ENCODE peak calls at places on chromosomes 1 and 21, in four cellular contexts. V is A549, M is K562, X is endothelial cell of umbilical vein. T is an unnamed sample.

GRCh38 chr1:209434066-209434465 is 149.4 kb upstream of the CAMK1G start:
- DNase-seq in V (no peak), M (no peak), X (no peak), T (no peak)

GRCh38 chr1:234558186-234558836 is 51.7 kb downstream of the IRF2BP2 start:
- DNase-seq in V (no peak), M (peak; percentile 42), X (no peak), T (peak; percentile 99)

GRCh38 chr1:224540535-224540934 is 75.6 kb upstream of the CNIH3 start:
- DNase-seq in V (no peak), M (no peak), X (peak; percentile 69), T (no peak)

GRCh38 chr1:238409191-238409846 is 518.6 kb upstream of the ZP4 start:
- DNase-seq in V (no peak), M (no peak), X (no peak), T (peak; percentile 27)

GRCh38 chr1:155174334-155175280 is 958 bp downstream of the TRIM46 start:
- DNase-seq in V (no peak), M (no peak), X (peak; percentile 24), T (no peak)

GRCh38 chr1:185741551-185741950 is 7.4 kb downstream of the HMCN1 start:
- DNase-seq in V (no peak), M (no peak), X (no peak), T (no peak)

GRCh38 chr1:221801773-221802516 is 60.1 kb upstream of the DUSP10 start:
- DNase-seq in V (peak; percentile 18), M (no peak), X (no peak), T (no peak)

GRCh38 chr1:96643519-96643918 is 78.1 kb upstream of the PTBP2 start:
- DNase-seq in V (no peak), M (no peak), X (no peak), T (no peak)

GRCh38 chr1:247077234-247077633 is 1.4 kb downstream of the ZNF670 start:
- DNase-seq in V (no peak), M (no peak), X (peak; percentile 7), T (peak; percentile 27)

GRCh38 chr21:16395285-16395684 is 665.5 kb downstream of the USP25 start:
- DNase-seq in V (no peak), M (no peak), X (no peak), T (no peak)

GRCh38 chr1:234826352-234826751 is 216.4 kb upstream of the IRF2BP2 start:
- DNase-seq in V (no peak), M (no peak), X (no peak), T (no peak)

GRCh38 chr1:229240532-229240931 is 30.4 kb upstream of the RAB4A start:
- DNase-seq in V (no peak), M (no peak), X (no peak), T (no peak)

GRCh38 chr21:44918581-44919033 is 2.1 kb downstream of the ITGB2 start:
- DNase-seq in V (no peak), M (no peak), X (no peak), T (no peak)

GRCh38 chr1:227449051-227449450 is 114.3 kb upstream of the ZNF678 start:
- DNase-seq in V (no peak), M (peak; percentile 75), X (no peak), T (peak; percentile 64)

GRCh38 chr1:230661976-230662375 is 19.7 kb downstream of the COG2 start:
- DNase-seq in V (no peak), M (no peak), X (no peak), T (no peak)

DNA sequence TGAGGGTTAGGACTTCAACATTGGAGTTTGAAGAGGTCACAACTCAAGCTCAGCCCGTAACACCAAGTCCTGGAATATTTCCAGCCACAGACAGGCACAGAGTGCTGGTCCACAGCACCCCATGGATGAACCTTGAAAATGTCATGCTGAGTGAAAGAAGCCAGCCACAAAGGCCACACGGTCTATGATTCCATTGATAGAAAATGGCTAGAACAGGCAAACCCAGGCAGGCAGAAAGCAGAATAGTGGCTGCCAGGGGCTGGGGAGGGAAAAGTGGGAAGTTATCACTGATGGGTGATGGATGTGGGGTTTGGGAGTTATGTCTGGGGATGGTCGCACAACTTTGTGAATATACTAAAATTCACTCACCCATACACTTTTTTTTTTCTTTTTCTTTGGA is 21.3 kb downstream of the MX1 start:
- DNase-seq in V (no peak), M (no peak), X (no peak), T (no peak)
- TF ChIP-seq POLR2A in V (no peak), M (no peak), X (no peak), T (no peak)

DNA sequence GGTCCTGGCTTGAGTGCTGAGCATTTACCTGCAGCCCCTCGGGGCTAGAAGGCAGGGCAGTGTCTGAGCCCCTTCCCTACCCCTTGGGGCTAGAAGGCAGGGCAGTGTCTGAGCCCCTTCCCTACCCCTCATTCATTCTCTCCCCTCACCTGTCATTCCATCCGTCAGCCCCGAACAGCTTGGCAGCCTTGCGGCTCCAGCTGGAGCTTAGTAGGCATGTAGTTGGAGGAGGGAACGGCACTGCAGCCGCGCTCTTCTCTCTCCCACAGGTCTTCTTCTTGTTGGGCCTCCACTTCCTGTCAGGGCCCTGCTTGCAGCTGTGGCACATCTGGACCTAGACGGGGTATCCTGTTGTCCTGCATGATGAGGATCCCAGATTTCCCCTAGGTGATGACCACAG is 22.1 kb downstream of the MAPKAPK2 start:
- DNase-seq in V (no peak), M (no peak), X (no peak), T (no peak)
- TF ChIP-seq MYC in V (no peak), M (no peak), X (no peak), T (no peak)

GRCh38 chr1:160093069-160093395 is 5.4 kb downstream of the IGSF8 start:
- DNase-seq in V (no peak), M (no peak), X (no peak), T (no peak)

GRCh38 chr1:160093624-160094290 is 4.7 kb downstream of the IGSF8 start:
- DNase-seq in V (no peak), M (no peak), X (no peak), T (no peak)

GRCh38 chr1:160095382-160096105 is 2.9 kb downstream of the IGSF8 start:
- DNase-seq in V (no peak), M (no peak), X (no peak), T (no peak)

GRCh38 chr1:160094291-160094625 is 4.2 kb downstream of the IGSF8 start:
- DNase-seq in V (no peak), M (no peak), X (no peak), T (no peak)

DNA sequence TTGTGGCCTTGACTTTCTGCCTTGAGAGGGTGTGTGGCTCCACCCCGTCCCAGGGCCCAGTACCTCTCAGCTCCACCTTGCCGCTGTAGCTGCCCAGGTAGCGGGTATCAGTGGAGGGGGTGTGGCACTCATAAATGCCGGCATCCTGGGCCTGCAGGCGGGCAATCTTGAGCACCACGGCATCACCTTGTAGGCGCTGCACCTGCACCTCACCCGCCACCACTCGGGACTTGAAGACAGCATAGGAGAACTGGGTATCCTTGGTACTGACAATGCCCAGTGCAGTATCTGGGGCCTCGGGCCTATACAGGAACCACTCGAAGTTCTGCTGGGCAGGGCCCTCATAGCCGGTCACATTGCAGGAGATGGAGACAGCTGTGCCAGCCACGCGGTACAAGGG is 3.6 kb downstream of the IGSF8 start:
- DNase-seq in V (no peak), M (no peak), X (no peak), T (no peak)
- TF ChIP-seq MAX in V (no peak), M (no peak), X (no peak), T (no peak)

GRCh38 chr1:47460456-47460855 is 22.6 kb downstream of the FOXD2 start:
- DNase-seq in V (no peak), M (no peak), X (no peak), T (no peak)
- TF ChIP-seq POLR2A in V (no peak), M (no peak), X (no peak), T (no peak)

GRCh38 chr1:25562101-25562927 is 18.9 kb downstream of the LDLRAP1 start:
- DNase-seq in V (no peak), M (peak; percentile 47), X (no peak), T (peak; percentile 69)
- TF ChIP-seq MYC in V (no peak), M (no peak), X (no peak), T (no peak)

GRCh38 chr21:42749226-42749625 is 95.8 kb downstream of the PDE9A start:
- DNase-seq in V (no peak), M (no peak), X (no peak), T (no peak)

GRCh38 chr21:42751866-42752265 is 98.4 kb downstream of the PDE9A start:
- DNase-seq in V (no peak), M (no peak), X (no peak), T (no peak)

GRCh38 chr21:42753804-42754203 is 100.4 kb downstream of the PDE9A start:
- DNase-seq in V (no peak), M (no peak), X (no peak), T (no peak)

GRCh38 chr21:42748620-42749176 is 95.3 kb downstream of the PDE9A start:
- DNase-seq in V (no peak), M (no peak), X (no peak), T (no peak)

DNA sequence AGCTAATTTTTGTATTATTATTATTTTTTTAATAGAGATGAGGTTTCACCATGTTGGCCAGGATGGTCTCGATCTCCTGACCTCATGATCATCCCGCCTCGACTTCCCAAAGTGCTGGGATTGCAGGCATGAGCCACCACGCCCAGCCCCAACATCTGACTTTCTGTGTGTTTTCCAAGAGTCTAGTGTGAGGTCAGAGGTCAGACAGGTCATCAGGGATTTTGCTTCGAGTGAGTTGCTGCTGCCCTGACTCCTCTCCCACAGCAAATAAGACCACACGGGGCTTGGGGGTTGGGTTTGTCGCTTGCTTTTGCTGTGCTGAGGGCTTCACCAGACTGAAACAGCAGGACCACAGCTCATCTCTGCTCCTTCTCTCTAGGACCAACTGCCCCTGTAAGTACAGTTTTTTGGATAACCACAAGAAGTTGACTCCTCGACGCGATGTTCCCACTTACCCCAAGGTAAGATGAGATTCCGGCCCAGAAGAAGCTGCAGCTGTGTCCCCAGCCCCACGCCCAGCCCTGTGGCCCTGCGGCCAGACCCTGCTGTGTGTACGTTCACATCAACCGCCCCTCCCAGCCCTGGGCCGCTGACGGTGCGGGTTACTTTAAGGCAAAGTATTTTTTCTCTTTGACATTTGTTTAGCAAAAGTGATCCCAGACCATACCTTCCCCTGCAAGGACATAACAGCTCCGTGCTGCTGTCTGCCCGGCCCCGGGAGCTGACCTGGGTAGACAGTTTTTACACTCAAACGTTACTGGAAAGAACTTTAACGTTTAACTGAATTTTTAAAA is 97.5 kb downstream of the PDE9A start:
- DNase-seq in V (no peak), M (no peak), X (no peak), T (no peak)
- TF ChIP-seq MAX in V (no peak), M (no peak), X (no peak), T (no peak)

GRCh38 chr1:9910080-9910424 is at the start of gene CTNNBIP1:
- DNase-seq in V (peak; percentile 62), M (no peak), X (no peak), T (no peak)
- TF ChIP-seq POLR2A in V (peak; percentile 44), M (no peak), X (peak; percentile 40), T (peak; percentile 25)

GRCh38 chr1:171943973-171944561 is 102.8 kb downstream of the DNM3 start:
- DNase-seq in V (no peak), M (no peak), X (peak; percentile 2), T (no peak)

GRCh38 chr1:171954386-171954785 is 113.1 kb downstream of the DNM3 start:
- DNase-seq in V (no peak), M (no peak), X (no peak), T (no peak)

GRCh38 chr1:171948491-171948890 is 107.2 kb downstream of the DNM3 start:
- DNase-seq in V (no peak), M (no peak), X (peak; percentile 79), T (no peak)
- TF ChIP-seq MYC in V (no peak), M (no peak), X (no peak), T (no peak)

DNA sequence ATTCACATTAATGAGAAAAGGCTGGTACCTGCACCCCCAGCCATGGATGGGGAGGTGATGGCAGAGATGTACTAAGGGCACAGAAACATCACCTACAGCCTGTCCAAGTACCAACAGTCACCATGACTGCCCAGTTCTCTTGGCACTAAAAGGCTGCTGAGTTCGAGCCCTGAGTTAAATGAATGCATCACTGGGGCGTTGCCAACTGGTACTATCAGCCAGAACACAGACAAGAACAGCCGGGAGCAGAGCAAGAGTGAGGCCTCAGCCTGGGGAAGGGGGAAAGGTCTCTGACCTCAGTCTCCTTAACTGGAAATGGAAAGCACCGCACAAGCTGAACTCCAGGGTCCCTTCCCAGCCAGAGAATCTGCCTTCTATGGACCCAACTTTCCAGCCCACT is 60.5 kb downstream of the GLIS1 start:
- DNase-seq in V (no peak), M (no peak), X (no peak), T (no peak)
- TF ChIP-seq MAX in V (no peak), M (no peak), X (no peak), T (no peak)